ENCODE peak calls at places on chromosomes 11 and 22, in six cellular contexts. One of them, this sample, is unnamed.
A peak's percentile ranks its signal among the peaks of the same experiment; 100 is the strongest.

GRCh38 chr11:99325807-99326206 is 305.1 kb downstream of the CNTN5 start:
- DNase-seq in tibial nerve: no peak
- DNase-seq in spleen: no peak
- DNase-seq in heart left ventricle: no peak
- DNase-seq in sigmoid colon: no peak
- DNase-seq in upper lobe of right lung: no peak
- DNase-seq in this sample: no peak

GRCh38 chr11:110886241-110886640 is 174.0 kb upstream of the ARHGAP20 start:
- DNase-seq in tibial nerve: no peak
- DNase-seq in spleen: no peak
- DNase-seq in heart left ventricle: no peak
- DNase-seq in sigmoid colon: no peak
- DNase-seq in upper lobe of right lung: no peak
- DNase-seq in this sample: no peak

GRCh38 chr11:662689-663274 is 25.7 kb downstream of the DRD4 start:
- DNase-seq in tibial nerve: peak; percentile 70
- DNase-seq in spleen: peak; percentile 87
- DNase-seq in heart left ventricle: peak; percentile 68
- DNase-seq in sigmoid colon: no peak
- DNase-seq in upper lobe of right lung: peak; percentile 85
- DNase-seq in this sample: peak; percentile 78

GRCh38 chr11:15819679-15820286 is 536.6 kb downstream of the SOX6 start:
- DNase-seq in tibial nerve: peak; percentile 38
- DNase-seq in spleen: peak; percentile 88
- DNase-seq in heart left ventricle: peak; percentile 80
- DNase-seq in sigmoid colon: peak; percentile 77
- DNase-seq in upper lobe of right lung: peak; percentile 87
- DNase-seq in this sample: peak; percentile 82

GRCh38 chr22:19290400-19291217 is 910 bp downstream of the CLTCL1 start:
- DNase-seq in tibial nerve: no peak
- DNase-seq in spleen: peak; percentile 80
- DNase-seq in heart left ventricle: no peak
- DNase-seq in sigmoid colon: no peak
- DNase-seq in upper lobe of right lung: no peak
- DNase-seq in this sample: no peak

GRCh38 chr22:20441631-20442484 is 4.2 kb upstream of the SCARF2 start:
- DNase-seq in tibial nerve: no peak
- DNase-seq in spleen: peak; percentile 61
- DNase-seq in heart left ventricle: peak; percentile 57
- DNase-seq in sigmoid colon: no peak
- DNase-seq in upper lobe of right lung: no peak
- DNase-seq in this sample: peak; percentile 30

GRCh38 chr11:112321521-112322172 is 61.0 kb upstream of the PLET1 start:
- DNase-seq in tibial nerve: no peak
- DNase-seq in spleen: no peak
- DNase-seq in heart left ventricle: peak; percentile 51
- DNase-seq in sigmoid colon: no peak
- DNase-seq in upper lobe of right lung: peak; percentile 85
- DNase-seq in this sample: peak; percentile 85

GRCh38 chr11:31649567-31649966 is 140.0 kb downstream of the ELP4 start:
- DNase-seq in tibial nerve: no peak
- DNase-seq in spleen: no peak
- DNase-seq in heart left ventricle: no peak
- DNase-seq in sigmoid colon: no peak
- DNase-seq in upper lobe of right lung: no peak
- DNase-seq in this sample: no peak

GRCh38 chr22:41286639-41287091 is 678 bp upstream of the RANGAP1 start:
- DNase-seq in tibial nerve: peak; percentile 16
- DNase-seq in spleen: peak; percentile 83
- DNase-seq in heart left ventricle: no peak
- DNase-seq in sigmoid colon: no peak
- DNase-seq in upper lobe of right lung: no peak
- DNase-seq in this sample: no peak

GRCh38 chr11:28834877-28835276 is 726.7 kb downstream of the METTL15 start:
- DNase-seq in tibial nerve: no peak
- DNase-seq in spleen: no peak
- DNase-seq in heart left ventricle: no peak
- DNase-seq in sigmoid colon: no peak
- DNase-seq in upper lobe of right lung: no peak
- DNase-seq in this sample: no peak

GRCh38 chr11:128725630-128726461 is 32.0 kb downstream of the FLI1 start:
- DNase-seq in tibial nerve: peak; percentile 46
- DNase-seq in spleen: peak; percentile 80
- DNase-seq in heart left ventricle: no peak
- DNase-seq in sigmoid colon: no peak
- DNase-seq in upper lobe of right lung: no peak
- DNase-seq in this sample: no peak

GRCh38 chr11:33735426-33736147 is 636 bp downstream of the CD59 start:
- DNase-seq in tibial nerve: peak; percentile 29
- DNase-seq in spleen: peak; percentile 81
- DNase-seq in heart left ventricle: peak; percentile 45
- DNase-seq in sigmoid colon: no peak
- DNase-seq in upper lobe of right lung: peak; percentile 80
- DNase-seq in this sample: peak; percentile 71

GRCh38 chr11:36292311-36292722 is 3.1 kb upstream of the COMMD9 start:
- DNase-seq in tibial nerve: no peak
- DNase-seq in spleen: no peak
- DNase-seq in heart left ventricle: no peak
- DNase-seq in sigmoid colon: no peak
- DNase-seq in upper lobe of right lung: no peak
- DNase-seq in this sample: no peak

GRCh38 chr11:128938156-128938885 is 4.3 kb downstream of the TP53AIP1 start:
- DNase-seq in tibial nerve: no peak
- DNase-seq in spleen: peak; percentile 58
- DNase-seq in heart left ventricle: no peak
- DNase-seq in sigmoid colon: no peak
- DNase-seq in upper lobe of right lung: no peak
- DNase-seq in this sample: no peak

GRCh38 chr11:1116104-1116503 is 41.4 kb downstream of the MUC2 start:
- DNase-seq in tibial nerve: no peak
- DNase-seq in spleen: no peak
- DNase-seq in heart left ventricle: no peak
- DNase-seq in sigmoid colon: peak; percentile 32
- DNase-seq in upper lobe of right lung: peak; percentile 47
- DNase-seq in this sample: no peak

GRCh38 chr11:76282786-76283185 is 76.5 kb upstream of the WNT11 start:
- DNase-seq in tibial nerve: no peak
- DNase-seq in spleen: no peak
- DNase-seq in heart left ventricle: no peak
- DNase-seq in sigmoid colon: no peak
- DNase-seq in upper lobe of right lung: no peak
- DNase-seq in this sample: no peak

GRCh38 chr11:2210366-2211112 is 38.9 kb upstream of the TH start:
- DNase-seq in tibial nerve: no peak
- DNase-seq in spleen: peak; percentile 56
- DNase-seq in heart left ventricle: peak; percentile 13
- DNase-seq in sigmoid colon: peak; percentile 50
- DNase-seq in upper lobe of right lung: peak; percentile 53
- DNase-seq in this sample: peak; percentile 28

GRCh38 chr11:46408407-46408986 is 16.9 kb upstream of the CHRM4 start:
- DNase-seq in tibial nerve: no peak
- DNase-seq in spleen: no peak
- DNase-seq in heart left ventricle: no peak
- DNase-seq in sigmoid colon: no peak
- DNase-seq in upper lobe of right lung: peak; percentile 43
- DNase-seq in this sample: no peak

GRCh38 chr11:64870893-64871849 is 7.2 kb downstream of the EHD1 start:
- DNase-seq in tibial nerve: no peak
- DNase-seq in spleen: peak; percentile 80
- DNase-seq in heart left ventricle: no peak
- DNase-seq in sigmoid colon: no peak
- DNase-seq in upper lobe of right lung: no peak
- DNase-seq in this sample: no peak
- H3K27ac ChIP-seq in tibial nerve: peak overlapping the region; percentile 87
- H3K27ac ChIP-seq in spleen: peak overlapping the region; percentile 74
- H3K27ac ChIP-seq in heart left ventricle: peak overlapping the region; percentile 75
- H3K27ac ChIP-seq in sigmoid colon: peak overlapping the region; percentile 97
- H3K27ac ChIP-seq in upper lobe of right lung: peak overlapping the region; percentile 78
- H3K27ac ChIP-seq in this sample: peak overlapping the region; percentile 63

DNA sequence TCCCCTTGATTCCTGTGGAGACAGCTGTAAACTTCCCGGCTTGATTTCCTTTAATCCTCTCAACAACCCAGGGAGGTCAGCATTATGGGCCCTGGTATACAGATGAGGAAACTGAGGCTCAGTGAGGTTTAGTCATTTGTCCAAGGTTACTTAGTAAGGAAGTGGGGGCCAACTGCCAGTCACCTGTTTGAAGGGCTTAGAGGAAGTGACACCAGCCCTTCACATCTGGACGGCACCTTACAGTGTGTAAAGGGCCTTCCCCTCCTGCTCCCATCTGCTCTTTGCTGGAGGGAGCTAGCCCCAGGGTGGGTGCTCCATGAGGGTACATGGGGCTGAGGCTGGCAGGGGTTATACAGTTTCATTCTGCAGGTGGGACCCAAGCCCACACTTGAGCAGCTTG is 12.1 kb downstream of the MICALL1 start:
- DNase-seq in tibial nerve: no peak
- DNase-seq in spleen: no peak
- DNase-seq in heart left ventricle: no peak
- DNase-seq in sigmoid colon: no peak
- DNase-seq in upper lobe of right lung: no peak
- DNase-seq in this sample: no peak
- H3K4me1 ChIP-seq in tibial nerve: no peaks in the 10 kb centered on the region
- H3K4me1 ChIP-seq in spleen: peaks cover 27% of the 10 kb centered on the region
- H3K4me1 ChIP-seq in heart left ventricle: no peaks in the 10 kb centered on the region
- H3K4me1 ChIP-seq in sigmoid colon: peaks cover 57% of the 10 kb centered on the region
- H3K4me1 ChIP-seq in upper lobe of right lung: no peaks in the 10 kb centered on the region
- H3K4me1 ChIP-seq in this sample: peaks cover 7% of the 10 kb centered on the region

GRCh38 chr11:64869571-64870175 is 8.7 kb downstream of the EHD1 start:
- DNase-seq in tibial nerve: no peak
- DNase-seq in spleen: peak; percentile 86
- DNase-seq in heart left ventricle: no peak
- DNase-seq in sigmoid colon: no peak
- DNase-seq in upper lobe of right lung: no peak
- DNase-seq in this sample: no peak
- TF ChIP-seq CTCF in tibial nerve: no peak
- TF ChIP-seq CTCF in spleen: no peak
- TF ChIP-seq CTCF in heart left ventricle: peak; percentile 59
- TF ChIP-seq CTCF in sigmoid colon: no peak
- TF ChIP-seq CTCF in upper lobe of right lung: peak; percentile 29
- TF ChIP-seq CTCF in this sample: peak; percentile 26

GRCh38 chr11:43580735-43581369 is 99.7 kb upstream of the HSD17B12 start:
- DNase-seq in tibial nerve: no peak
- DNase-seq in spleen: no peak
- DNase-seq in heart left ventricle: no peak
- DNase-seq in sigmoid colon: no peak
- DNase-seq in upper lobe of right lung: no peak
- DNase-seq in this sample: no peak
- H3K27ac ChIP-seq in tibial nerve: no peak overlapping the region
- H3K27ac ChIP-seq in spleen: no peak overlapping the region
- H3K27ac ChIP-seq in heart left ventricle: no peak overlapping the region
- H3K27ac ChIP-seq in sigmoid colon: no peak overlapping the region
- H3K27ac ChIP-seq in upper lobe of right lung: no peak overlapping the region
- H3K27ac ChIP-seq in this sample: no peak overlapping the region

GRCh38 chr22:45508814-45509213 is 6.1 kb downstream of the FBLN1 start:
- DNase-seq in tibial nerve: no peak
- DNase-seq in spleen: no peak
- DNase-seq in heart left ventricle: no peak
- DNase-seq in sigmoid colon: no peak
- DNase-seq in upper lobe of right lung: no peak
- DNase-seq in this sample: no peak
- H3K4me1 ChIP-seq in tibial nerve: peaks cover 17% of the 10 kb centered on the region
- H3K4me1 ChIP-seq in spleen: peaks cover 12% of the 10 kb centered on the region
- H3K4me1 ChIP-seq in heart left ventricle: no peaks in the 10 kb centered on the region
- H3K4me1 ChIP-seq in sigmoid colon: peaks cover 40% of the 10 kb centered on the region
- H3K4me1 ChIP-seq in upper lobe of right lung: peaks cover 5% of the 10 kb centered on the region
- H3K4me1 ChIP-seq in this sample: no peaks in the 10 kb centered on the region